ENCODE peak calls at places on chromosomes 12 and 14, in nine cellular contexts. W, A, B, K, S, R, H, N and L are unnamed samples. For H3K27me3, the result is how much of the 10 kb centered on the place peaks cover.

GRCh38 chr12:52522346-52523011 is 2.3 kb upstream of the KRT5 start:
- DNase-seq in N (peak), S (peak), W (no peak), A (no peak), R (no peak), H (no peak), K (no peak), B (no peak), L (no peak)

GRCh38 chr14:72457641-72458040 is 436.3 kb downstream of the DPF3 start:
- DNase-seq in A (no peak), K (no peak), H (no peak), W (no peak), B (no peak), R (no peak), N (peak), S (no peak), L (no peak)

GRCh38 chr14:100066984-100067383 is 1.8 kb downstream of the EVL start:
- DNase-seq in R (no peak), B (no peak), H (no peak), K (no peak), S (no peak), W (no peak), N (no peak), A (no peak), L (no peak)

GRCh38 chr12:85374981-85375380 is 95.0 kb downstream of the ALX1 start:
- DNase-seq in N (no peak), H (no peak), R (no peak), S (no peak), W (no peak), B (no peak), A (no peak), K (no peak), L (no peak)

GRCh38 chr14:24368562-24369252 is 723 bp downstream of the NFATC4 start:
- DNase-seq in S (no peak), N (no peak), H (no peak), A (no peak), K (no peak), W (no peak), R (no peak), B (peak), L (no peak)

GRCh38 chr12:62934799-62935674 is at the start of gene PPM1H:
- DNase-seq in K (peak), B (no peak), S (peak), N (no peak), H (no peak), R (peak), W (no peak), A (no peak), L (peak)

GRCh38 chr14:41607119-41607785 is 576 bp downstream of the LRFN5 start:
- DNase-seq in N (no peak), K (no peak), W (no peak), R (no peak), A (no peak), B (no peak), H (no peak), S (no peak), L (no peak)

GRCh38 chr14:33254876-33255275 is 316.2 kb downstream of the NPAS3 start:
- DNase-seq in W (no peak), R (no peak), A (no peak), H (no peak), B (no peak), N (no peak), S (no peak), K (no peak), L (no peak)

GRCh38 chr12:108307006-108307405 is 32.1 kb downstream of the CMKLR1 start:
- DNase-seq in S (no peak), W (no peak), R (no peak), H (no peak), B (no peak), K (no peak), A (no peak), N (no peak), L (no peak)

GRCh38 chr12:108306506-108306905 is 32.6 kb downstream of the CMKLR1 start:
- DNase-seq in H (no peak), K (no peak), S (no peak), N (no peak), R (no peak), W (no peak), A (no peak), B (no peak), L (no peak)

GRCh38 chr12:108305520-108305919 is 33.6 kb downstream of the CMKLR1 start:
- DNase-seq in N (peak), H (peak), B (no peak), K (no peak), R (peak), S (no peak), W (no peak), A (no peak), L (no peak)

GRCh38 chr12:108304633-108305032 is 34.5 kb downstream of the CMKLR1 start:
- DNase-seq in B (no peak), N (no peak), S (no peak), R (no peak), W (no peak), K (peak), H (no peak), A (no peak), L (no peak)

GRCh38 chr12:108306014-108306501 is 33.1 kb downstream of the CMKLR1 start:
- DNase-seq in H (peak), N (peak), R (no peak), A (no peak), B (no peak), K (no peak), W (no peak), S (no peak), L (no peak)
- H3K27me3 ChIP-seq in H (under half), N (under half), R (under half), A (under half), B (under half), K (under half), W (under half), S (under half), L (under half)

GRCh38 chr12:48978291-48978740 is at the start of gene WNT1:
- DNase-seq in R (no peak), N (no peak), A (no peak), K (peak), H (no peak), B (peak), S (no peak), W (no peak), L (no peak)

GRCh38 chr12:48978741-48979601 is 849 bp downstream of the WNT1 start:
- DNase-seq in B (peak), A (no peak), K (no peak), H (no peak), W (no peak), S (no peak), R (no peak), N (no peak), L (no peak)

GRCh38 chr12:48979602-48980388 is 1.7 kb downstream of the WNT1 start:
- DNase-seq in N (no peak), R (peak), A (no peak), W (no peak), H (no peak), K (no peak), S (no peak), B (peak), L (no peak)

GRCh38 chr12:48980389-48980952 is 2.3 kb downstream of the WNT1 start:
- DNase-seq in K (peak), A (no peak), B (peak), N (no peak), R (no peak), S (no peak), W (no peak), H (no peak), L (no peak)

GRCh38 chr12:48977290-48978281 is 536 bp upstream of the WNT1 start:
- DNase-seq in W (peak), R (peak), A (no peak), S (no peak), B (peak), H (no peak), N (no peak), K (peak), L (no peak)
- H3K27me3 ChIP-seq in W (under half), R (half or more), A (under half), S (under half), B (under half), H (half or more), N (half or more), K (under half), L (under half)

GRCh38 chr12:3129301-3130052 is 52.3 kb downstream of the TSPAN9 start:
- DNase-seq in S (no peak), A (peak), N (peak), B (no peak), K (no peak), W (no peak), H (no peak), R (no peak), L (no peak)

GRCh38 chr12:3127832-3128231 is 50.7 kb downstream of the TSPAN9 start:
- DNase-seq in K (no peak), B (no peak), W (no peak), N (no peak), H (no peak), R (no peak), S (no peak), A (no peak), L (no peak)

GRCh38 chr12:3130053-3130805 is 53.0 kb downstream of the TSPAN9 start:
- DNase-seq in H (no peak), S (no peak), N (peak), B (no peak), W (no peak), A (no peak), K (no peak), R (no peak), L (no peak)

GRCh38 chr12:3131129-3131528 is 54.0 kb downstream of the TSPAN9 start:
- DNase-seq in H (no peak), K (no peak), W (no peak), A (no peak), R (no peak), S (no peak), N (no peak), B (no peak), L (no peak)

GRCh38 chr12:3128498-3129293 is 51.5 kb downstream of the TSPAN9 start:
- DNase-seq in R (no peak), K (no peak), W (no peak), A (no peak), B (no peak), H (no peak), N (no peak), S (no peak), L (no peak)
- H3K27me3 ChIP-seq in R (under half), K (under half), W (under half), A (under half), B (under half), H (under half), N (under half), S (under half), L (under half)

GRCh38 chr12:120647375-120647755 is 6.9 kb downstream of the CABP1 start:
- DNase-seq in W (no peak), K (no peak), B (no peak), H (no peak), A (no peak), N (no peak), R (no peak), S (no peak), L (no peak)
- H3K27me3 ChIP-seq in W (half or more), K (under half), B (under half), H (under half), A (under half), N (under half), R (under half), S (under half), L (under half)

GRCh38 chr12:10636611-10637010 is 23.2 kb upstream of the MAGOHB start:
- DNase-seq in W (no peak), B (no peak), K (no peak), S (no peak), R (peak), H (no peak), N (peak), A (no peak), L (no peak)

GRCh38 chr12:10636124-10636523 is 22.7 kb upstream of the MAGOHB start:
- DNase-seq in H (no peak), B (no peak), R (peak), A (no peak), N (no peak), S (no peak), W (no peak), K (no peak), L (no peak)

GRCh38 chr12:10632226-10632625 is 18.8 kb upstream of the MAGOHB start:
- DNase-seq in K (no peak), W (no peak), B (no peak), A (no peak), R (no peak), N (no peak), S (no peak), H (no peak), L (no peak)

GRCh38 chr12:10634427-10634826 is 21.0 kb upstream of the MAGOHB start:
- DNase-seq in W (no peak), R (no peak), B (no peak), N (no peak), K (peak), A (no peak), H (peak), S (no peak), L (no peak)

GRCh38 chr12:10633541-10633940 is 20.1 kb upstream of the MAGOHB start:
- DNase-seq in B (no peak), A (no peak), H (no peak), N (no peak), K (peak), S (no peak), W (no peak), R (no peak), L (no peak)
- H3K27me3 ChIP-seq in B (under half), A (under half), H (under half), N (under half), K (under half), S (under half), W (under half), R (under half), L (under half)

GRCh38 chr14:59632381-59632780 is 55.8 kb upstream of the CCDC175 start:
- DNase-seq in A (no peak), R (peak), N (peak), S (peak), B (no peak), W (no peak), H (no peak), K (peak), L (no peak)

GRCh38 chr14:59631237-59631636 is 54.6 kb upstream of the CCDC175 start:
- DNase-seq in S (no peak), A (no peak), H (no peak), R (no peak), B (no peak), K (peak), N (no peak), W (no peak), L (no peak)

GRCh38 chr14:59630281-59630963 is 53.8 kb upstream of the CCDC175 start:
- DNase-seq in W (no peak), S (no peak), H (no peak), K (peak), A (no peak), N (no peak), R (no peak), B (no peak), L (no peak)

GRCh38 chr14:59638885-59639284 is 62.3 kb upstream of the CCDC175 start:
- DNase-seq in S (no peak), R (no peak), A (no peak), H (no peak), W (no peak), N (no peak), K (no peak), B (no peak), L (no peak)

DNA sequence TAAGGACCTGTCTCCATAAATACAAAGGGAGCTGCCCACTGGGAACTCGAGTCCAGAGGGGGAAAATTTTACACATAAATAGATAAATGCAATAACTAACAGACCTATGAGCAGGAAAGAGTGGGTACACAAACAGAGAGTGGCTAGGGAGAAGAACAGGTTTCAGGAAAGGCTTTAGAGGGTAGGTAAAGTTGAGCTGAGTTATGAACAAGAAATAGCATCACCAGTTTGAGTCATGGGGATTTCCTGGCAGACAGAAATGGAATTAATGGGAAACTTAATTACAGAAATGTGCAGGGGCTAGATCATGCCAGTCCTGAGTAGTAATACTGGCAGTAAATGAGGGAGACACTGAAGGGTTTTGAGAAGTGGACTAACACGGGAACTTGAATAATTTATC is 58.0 kb upstream of the CCDC175 start:
- DNase-seq in K (no peak), R (no peak), H (no peak), W (no peak), N (peak), A (no peak), B (no peak), S (no peak), L (no peak)
- H3K27me3 ChIP-seq in K (under half), R (under half), H (under half), W (under half), N (under half), A (under half), B (under half), S (under half), L (under half)

GRCh38 chr14:23217032-23217431 is 20.7 kb upstream of the RNF212B start:
- DNase-seq in B (no peak), W (no peak), S (no peak), R (no peak), K (no peak), H (no peak), N (no peak), A (no peak), L (no peak)

GRCh38 chr14:23217621-23218020 is 20.1 kb upstream of the RNF212B start:
- DNase-seq in K (no peak), A (no peak), R (no peak), W (no peak), N (peak), B (no peak), S (no peak), H (no peak), L (no peak)

GRCh38 chr14:23215421-23215820 is 22.3 kb upstream of the RNF212B start:
- DNase-seq in B (no peak), R (no peak), K (no peak), W (no peak), H (no peak), S (no peak), A (no peak), N (no peak), L (no peak)

DNA sequence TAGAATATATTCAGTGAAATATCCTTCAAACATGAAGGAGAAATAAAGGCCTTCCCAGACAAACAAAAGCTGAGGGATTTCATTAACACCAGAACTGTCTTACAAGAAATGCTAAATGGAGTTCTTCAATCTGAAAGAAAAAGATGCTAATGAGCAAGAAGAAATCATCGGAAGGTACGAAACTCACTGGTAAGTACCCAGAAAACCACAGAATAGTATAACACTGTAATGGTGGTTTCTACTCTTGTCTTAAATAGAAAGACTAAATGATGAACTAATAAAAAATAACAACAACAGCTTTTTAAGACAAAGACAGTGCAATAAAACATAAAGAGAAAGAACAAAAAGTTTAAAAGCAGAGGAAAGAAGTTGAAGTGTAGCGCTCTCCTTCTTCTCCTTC is 18.7 kb upstream of the RNF212B start:
- DNase-seq in A (no peak), H (no peak), K (no peak), W (no peak), S (no peak), R (no peak), B (no peak), N (no peak), L (no peak)
- H3K27me3 ChIP-seq in A (under half), H (under half), K (under half), W (under half), S (under half), R (under half), B (under half), N (under half), L (under half)

GRCh38 chr14:81743605-81744004 is 210.0 kb upstream of the SEL1L start:
- DNase-seq in W (no peak), N (no peak), A (no peak), K (no peak), H (no peak), B (no peak), S (no peak), R (no peak), L (no peak)
- H3K27me3 ChIP-seq in W (under half), N (under half), A (under half), K (under half), H (under half), B (under half), S (under half), R (under half), L (under half)

GRCh38 chr12:132586929-132587328 is 23.5 kb downstream of the LRCOL1 start:
- DNase-seq in A (no peak), R (no peak), S (no peak), W (no peak), N (no peak), H (no peak), K (no peak), B (no peak), L (no peak)
- H3K27me3 ChIP-seq in A (under half), R (under half), S (under half), W (under half), N (under half), H (under half), K (under half), B (under half), L (under half)